ENCODE peak calls at places on chromosome 14, in seven cellular contexts. P is ovary, E is left ventricle myocardium inferior, H is neural progenitor cell, S is BE2C, R is fibroblast of lung, Z is thoracic aorta. Q is an unnamed sample.

GRCh38 chr14:73457050-73457934 is 1.1 kb downstream of the NUMB start:
- DNase-seq in S (peak; percentile 39), E (peak; percentile 27), Z (no peak), H (peak; percentile 55), P (no peak), R (peak; percentile 11), Q (peak; percentile 26)

GRCh38 chr14:85528080-85528881 is 1.7 kb upstream of the FLRT2 start:
- DNase-seq in H (peak; percentile 81), E (no peak), S (no peak), P (peak; percentile 31), R (peak; percentile 93), Z (no peak), Q (peak; percentile 76)

GRCh38 chr14:38255408-38255672 is 553 bp downstream of the CLEC14A start:
- DNase-seq in H (no peak), R (peak; percentile 48), E (peak; percentile 28), P (peak; percentile 14), Z (no peak), S (no peak), Q (no peak)

GRCh38 chr14:99035268-99035667 is 236.7 kb downstream of the BCL11B start:
- DNase-seq in Z (no peak), E (peak; percentile 59), S (no peak), R (peak; percentile 14), P (peak; percentile 26), H (no peak), Q (no peak)

GRCh38 chr14:93150227-93151206 is 34.2 kb downstream of the MOAP1 start:
- DNase-seq in P (no peak), S (no peak), Z (no peak), H (peak; percentile 64), R (no peak), E (no peak), Q (no peak)

GRCh38 chr14:54087376-54087775 is 130.8 kb upstream of the BMP4 start:
- DNase-seq in S (no peak), Z (no peak), P (no peak), E (no peak), R (no peak), H (no peak), Q (no peak)

GRCh38 chr14:89417469-89418225 is 614 bp upstream of the FOXN3 start:
- DNase-seq in R (peak; percentile 57), S (peak; percentile 65), Z (no peak), H (peak; percentile 57), P (peak; percentile 70), E (peak; percentile 61), Q (peak; percentile 78)

GRCh38 chr14:105499256-105500035 is 8.4 kb downstream of the TEDC1 start:
- DNase-seq in P (no peak), H (no peak), E (no peak), R (no peak), Z (no peak), S (peak; percentile 41), Q (no peak)

GRCh38 chr14:90676859-90677258 is 139.4 kb downstream of the TTC7B start:
- DNase-seq in E (no peak), H (no peak), R (peak; percentile 45), P (no peak), Z (no peak), S (no peak), Q (no peak)

GRCh38 chr14:63562414-63562813 is 19.2 kb upstream of the PPP2R5E start:
- DNase-seq in P (no peak), H (no peak), S (no peak), R (no peak), Z (no peak), E (no peak), Q (peak; percentile 57)

GRCh38 chr14:32940711-32941667 is 2.3 kb downstream of the NPAS3 start:
- DNase-seq in P (no peak), H (no peak), R (no peak), Z (no peak), S (no peak), E (no peak), Q (no peak)
- H3K4me3 ChIP-seq in P (no peak overlapping the region), H (peak overlapping the region; percentile 55), R (no peak overlapping the region), Z (no peak overlapping the region), S (no peak overlapping the region), E (peak overlapping the region; percentile 67), Q (no peak overlapping the region)

GRCh38 chr14:91827746-91828145 is 39.6 kb downstream of the TC2N start:
- DNase-seq in Z (no peak), H (no peak), P (no peak), E (no peak), R (no peak), S (no peak), Q (no peak)

GRCh38 chr14:91830777-91831176 is 36.6 kb downstream of the TC2N start:
- DNase-seq in S (no peak), Z (no peak), H (peak; percentile 45), P (no peak), R (no peak), E (no peak), Q (peak; percentile 13)

GRCh38 chr14:91834571-91834970 is 32.8 kb downstream of the TC2N start:
- DNase-seq in E (no peak), Z (no peak), H (peak; percentile 14), P (no peak), S (no peak), R (no peak), Q (no peak)

GRCh38 chr14:91829511-91829910 is 37.8 kb downstream of the TC2N start:
- DNase-seq in S (no peak), Z (no peak), P (no peak), E (no peak), R (no peak), H (no peak), Q (no peak)

DNA sequence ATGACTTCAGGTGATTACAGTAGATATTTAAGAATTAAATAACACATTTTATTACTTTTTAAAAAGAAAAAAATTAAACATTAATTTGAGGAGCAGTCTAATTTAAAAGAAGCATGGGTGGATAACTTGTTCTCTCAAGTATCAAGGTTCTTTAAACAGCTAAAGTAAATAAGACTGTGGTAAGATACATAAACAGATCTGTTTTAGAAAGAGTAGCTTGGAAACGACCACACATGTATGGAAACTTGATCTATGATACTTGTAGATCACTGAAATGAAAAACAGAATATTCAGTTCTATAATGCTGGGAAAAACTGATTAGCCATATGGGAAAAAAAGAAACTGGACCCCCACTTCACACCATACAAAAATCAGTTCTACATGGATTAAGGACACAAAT is 36.0 kb downstream of the TC2N start:
- DNase-seq in E (no peak), P (no peak), H (no peak), Z (no peak), S (no peak), R (no peak), Q (no peak)
- H3K4me1 ChIP-seq in E (peaks cover 6% of the 10 kb centered on the region), P (peaks cover 2% of the 10 kb centered on the region), H (peaks cover 6% of the 10 kb centered on the region), Z (peaks cover 35% of the 10 kb centered on the region), S (no peaks in the 10 kb centered on the region), R (no peaks in the 10 kb centered on the region), Q (no peaks in the 10 kb centered on the region)

GRCh38 chr14:60125918-60126317 is 34.2 kb downstream of the PCNX4 start:
- DNase-seq in H (no peak), S (no peak), Z (no peak), R (no peak), E (no peak), P (no peak), Q (no peak)
- H3K36me3 ChIP-seq in H (peaks cover 40% of the 10 kb centered on the region), S (peaks cover 54% of the 10 kb centered on the region), Z (peaks cover 13% of the 10 kb centered on the region), R (peaks cover 8% of the 10 kb centered on the region), E (peaks cover 84% of the 10 kb centered on the region), P (no peaks in the 10 kb centered on the region), Q (peaks cover 66% of the 10 kb centered on the region)

GRCh38 chr14:23370221-23370620 is 2.4 kb upstream of the IL25 start:
- DNase-seq in R (no peak), H (no peak), P (no peak), Z (no peak), E (no peak), S (no peak), Q (no peak)

GRCh38 chr14:23372509-23372908 is at the start of gene IL25:
- DNase-seq in P (no peak), Z (no peak), H (no peak), R (no peak), E (no peak), S (no peak), Q (no peak)

GRCh38 chr14:23373041-23373440 is 432 bp downstream of the IL25 start:
- DNase-seq in P (no peak), E (no peak), Z (no peak), S (no peak), H (no peak), R (no peak), Q (no peak)

GRCh38 chr14:23375527-23376251 is 1.2 kb upstream of the CMTM5 start:
- DNase-seq in E (no peak), R (no peak), H (no peak), P (no peak), Z (no peak), S (no peak), Q (no peak)

GRCh38 chr14:23371865-23372264 is 744 bp upstream of the IL25 start:
- DNase-seq in S (no peak), P (no peak), E (no peak), Z (no peak), R (no peak), H (no peak), Q (no peak)
- H3K4me3 ChIP-seq in S (no peak overlapping the region), P (no peak overlapping the region), E (no peak overlapping the region), Z (no peak overlapping the region), R (no peak overlapping the region), H (no peak overlapping the region), Q (no peak overlapping the region)

DNA sequence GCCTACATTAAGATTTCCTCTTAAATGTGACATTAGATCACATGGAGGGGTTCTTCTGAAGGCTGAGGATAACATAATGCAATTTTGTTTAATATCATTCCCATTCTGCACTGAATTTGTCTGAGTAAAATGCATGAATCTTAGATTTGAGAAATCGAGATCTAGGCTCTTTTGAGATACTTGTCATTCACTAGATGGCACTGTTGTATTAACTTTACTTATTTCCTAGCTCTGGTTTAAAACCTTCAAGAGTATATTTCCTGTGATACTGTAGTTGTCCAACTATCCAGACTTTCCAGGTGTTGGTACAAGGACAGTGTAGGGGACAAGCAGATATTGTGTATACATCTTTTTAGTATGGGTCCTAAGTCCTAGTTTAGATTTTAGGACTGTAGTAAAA is 91.7 kb upstream of the SEL1L start:
- DNase-seq in E (no peak), R (peak; percentile 2), H (peak; percentile 57), Z (no peak), P (no peak), S (no peak), Q (peak; percentile 67)
- H3K4me1 ChIP-seq in E (no peaks in the 10 kb centered on the region), R (no peaks in the 10 kb centered on the region), H (no peaks in the 10 kb centered on the region), Z (no peaks in the 10 kb centered on the region), P (no peaks in the 10 kb centered on the region), S (no peaks in the 10 kb centered on the region), Q (no peaks in the 10 kb centered on the region)

GRCh38 chr14:23561873-23562821 is 5.4 kb downstream of the AP1G2 start:
- DNase-seq in Z (no peak), R (peak; percentile 37), E (no peak), H (no peak), S (no peak), P (peak; percentile 34), Q (peak; percentile 68)
- H3K36me3 ChIP-seq in Z (peaks cover 6% of the 10 kb centered on the region), R (no peaks in the 10 kb centered on the region), E (peaks cover 23% of the 10 kb centered on the region), H (no peaks in the 10 kb centered on the region), S (peaks cover 12% of the 10 kb centered on the region), P (no peaks in the 10 kb centered on the region), Q (peaks cover 12% of the 10 kb centered on the region)

Q was measured in cardiac muscle cell.